ENCODE peak calls at places on chromosomes 5 and 9, in nine cellular contexts. M is aorta, A is adipocyte, X is NCI-H1436, U is substantia nigra, W is lung, H is AG08396, E is mucosa of gallbladder, I is amniotic stem cell. P is an unnamed sample.

GRCh38 chr5:172454355-172455086 is at the start of gene SH3PXD2B:
- DNase-seq in M (peak), A (peak), X (peak), U (peak), W (no peak), H (peak), E (peak), I (no peak), P (peak)

GRCh38 chr5:138402640-138403039 is 36.2 kb upstream of the REEP2 start:
- DNase-seq in M (no peak), A (no peak), X (no peak), U (no peak), W (no peak), H (no peak), E (no peak), I (no peak), P (no peak)

GRCh38 chr5:67291671-67292070 is 95.1 kb upstream of the CD180 start:
- DNase-seq in M (no peak), A (no peak), X (no peak), U (peak), W (no peak), H (no peak), E (no peak), I (no peak), P (no peak)

GRCh38 chr9:14222149-14222835 is 91.6 kb downstream of the NFIB start:
- DNase-seq in M (no peak), A (no peak), X (no peak), U (no peak), W (no peak), H (no peak), E (no peak), I (no peak), P (no peak)

GRCh38 chr5:165497707-165498106 is 1992.3 kb downstream of the MAT2B start:
- DNase-seq in M (no peak), A (peak), X (peak), U (no peak), W (no peak), H (no peak), E (no peak), I (no peak), P (no peak)

GRCh38 chr5:65034029-65034781 is 265.5 kb downstream of the CWC27 start:
- DNase-seq in M (peak), A (no peak), X (no peak), U (no peak), W (no peak), H (no peak), E (no peak), I (no peak), P (no peak)

GRCh38 chr9:111301195-111301594 is 28.8 kb downstream of the OR2K2 start:
- DNase-seq in M (no peak), A (peak), X (no peak), U (no peak), W (no peak), H (peak), E (no peak), I (no peak), P (no peak)

GRCh38 chr5:58002318-58002717 is 457.6 kb downstream of the PLK2 start:
- DNase-seq in M (no peak), A (peak), X (no peak), U (no peak), W (no peak), H (no peak), E (no peak), I (no peak), P (no peak)

GRCh38 chr9:89797255-89797654 is 192.4 kb downstream of the GADD45G start:
- DNase-seq in M (no peak), A (no peak), X (no peak), U (no peak), W (no peak), H (no peak), E (no peak), I (no peak), P (no peak)

GRCh38 chr9:116475201-116475600 is 211.9 kb upstream of the TRIM32 start:
- DNase-seq in M (no peak), A (peak), X (no peak), U (no peak), W (no peak), H (peak), E (no peak), I (no peak), P (no peak)

GRCh38 chr5:94021246-94021645 is 279.8 kb upstream of the POU5F2 start:
- DNase-seq in M (no peak), A (peak), X (no peak), U (no peak), W (no peak), H (peak), E (peak), I (no peak), P (no peak)

GRCh38 chr9:96382175-96382574 is 1.3 kb downstream of the SLC35D2 start:
- DNase-seq in M (no peak), A (peak), X (no peak), U (no peak), W (no peak), H (no peak), E (no peak), I (no peak), P (no peak)

GRCh38 chr9:28648723-28649122 is 1075.4 kb upstream of the C9orf72 start:
- DNase-seq in M (no peak), A (no peak), X (no peak), U (no peak), W (no peak), H (no peak), E (no peak), I (no peak), P (no peak)

GRCh38 chr5:131640043-131640856 is 5.2 kb upstream of the RAPGEF6 start:
- DNase-seq in M (no peak), A (peak), X (no peak), U (no peak), W (no peak), H (no peak), E (no peak), I (no peak), P (no peak)

GRCh38 chr9:80144856-80145255 is 573.1 kb downstream of the TLE4 start:
- DNase-seq in M (no peak), A (no peak), X (no peak), U (no peak), W (no peak), H (no peak), E (no peak), I (no peak), P (no peak)

GRCh38 chr5:141753971-141754713 is 72.1 kb upstream of the ARAP3 start:
- DNase-seq in M (no peak), A (peak), X (no peak), U (no peak), W (no peak), H (peak), E (peak), I (no peak), P (no peak)

GRCh38 chr5:153584131-153584530 is 93.7 kb downstream of the GRIA1 start:
- DNase-seq in M (no peak), A (peak), X (no peak), U (no peak), W (no peak), H (no peak), E (no peak), I (no peak), P (no peak)

GRCh38 chr9:37035472-37036236 is 1.6 kb upstream of the PAX5 start:
- DNase-seq in M (no peak), A (no peak), X (peak), U (no peak), W (no peak), H (no peak), E (no peak), I (no peak), P (no peak)

GRCh38 chr5:128276537-128277216 is 193.1 kb downstream of the SLC12A2 start:
- DNase-seq in M (no peak), A (peak), X (no peak), U (no peak), W (no peak), H (no peak), E (no peak), I (no peak), P (no peak)

GRCh38 chr5:116313366-116313765 is 228.5 kb downstream of the COMMD10 start:
- DNase-seq in M (no peak), A (peak), X (no peak), U (no peak), W (no peak), H (no peak), E (no peak), I (no peak), P (no peak)

GRCh38 chr5:98076501-98076900 is 697.0 kb upstream of the RGMB start:
- DNase-seq in M (no peak), A (no peak), X (no peak), U (no peak), W (no peak), H (no peak), E (no peak), I (no peak), P (no peak)

GRCh38 chr5:176774216-176775171 is 35.9 kb upstream of the UNC5A start:
- DNase-seq in M (no peak), A (no peak), X (no peak), U (no peak), W (no peak), H (no peak), E (no peak), I (no peak), P (no peak)

GRCh38 chr5:128669803-128670202 is 131.8 kb upstream of the FBN2 start:
- DNase-seq in M (no peak), A (no peak), X (no peak), U (no peak), W (no peak), H (no peak), E (no peak), I (no peak), P (no peak)

GRCh38 chr5:14687023-14687665 is 22.6 kb downstream of the OTULIN start:
- DNase-seq in M (peak), A (peak), X (no peak), U (no peak), W (no peak), H (peak), E (no peak), I (no peak), P (no peak)

GRCh38 chr5:157351386-157352089 is 85.6 kb downstream of the CYFIP2 start:
- DNase-seq in M (no peak), A (no peak), X (no peak), U (no peak), W (no peak), H (no peak), E (no peak), I (no peak), P (no peak)

GRCh38 chr9:37667706-37668672 is 17.2 kb downstream of the FRMPD1 start:
- DNase-seq in M (no peak), A (no peak), X (no peak), U (no peak), W (no peak), H (no peak), E (no peak), I (no peak), P (no peak)

GRCh38 chr5:111472579-111472978 is 39.8 kb downstream of the STARD4 start:
- DNase-seq in M (no peak), A (no peak), X (no peak), U (no peak), W (no peak), H (no peak), E (no peak), I (no peak), P (no peak)

GRCh38 chr9:136609838-136610311 is 52.8 kb upstream of the EGFL7 start:
- DNase-seq in M (no peak), A (no peak), X (no peak), U (no peak), W (no peak), H (no peak), E (no peak), I (no peak), P (no peak)

GRCh38 chr5:11863920-11864319 is 40.3 kb downstream of the CTNND2 start:
- DNase-seq in M (no peak), A (no peak), X (no peak), U (no peak), W (no peak), H (no peak), E (peak), I (no peak), P (no peak)

GRCh38 chr5:61824396-61824795 is 481.6 kb upstream of the KIF2A start:
- DNase-seq in M (no peak), A (no peak), X (no peak), U (no peak), W (no peak), H (no peak), E (no peak), I (no peak), P (no peak)

GRCh38 chr9:95587071-95587964 is 70.5 kb upstream of the PTCH1 start:
- DNase-seq in M (no peak), A (no peak), X (no peak), U (no peak), W (no peak), H (no peak), E (no peak), I (no peak), P (no peak)

GRCh38 chr9:95044731-95045508 is 272.6 kb downstream of the FANCC start:
- DNase-seq in M (no peak), A (no peak), X (no peak), U (no peak), W (no peak), H (no peak), E (no peak), I (no peak), P (peak)

GRCh38 chr5:132369471-132370240 is at the start of gene SLC22A5:
- DNase-seq in M (peak), A (peak), X (peak), U (peak), W (peak), H (peak), E (peak), I (no peak), P (peak)

GRCh38 chr9:120655005-120655622 is 59.2 kb downstream of the MEGF9 start:
- DNase-seq in M (no peak), A (peak), X (no peak), U (no peak), W (no peak), H (peak), E (no peak), I (no peak), P (no peak)

GRCh38 chr5:14444161-14444560 is 137.4 kb upstream of the OTULINL start:
- DNase-seq in M (no peak), A (no peak), X (no peak), U (no peak), W (no peak), H (no peak), E (no peak), I (no peak), P (no peak)

GRCh38 chr9:124311283-124311682 is 53.5 kb downstream of the NEK6 start:
- DNase-seq in M (no peak), A (no peak), X (no peak), U (no peak), W (no peak), H (no peak), E (no peak), I (no peak), P (no peak)

GRCh38 chr5:6712136-6712581 is 1.1 kb upstream of the TENT4A start:
- DNase-seq in M (peak), A (peak), X (no peak), U (peak), W (peak), H (peak), E (no peak), I (no peak), P (peak)

GRCh38 chr5:78893959-78894676 is 91.0 kb downstream of the ARSB start:
- DNase-seq in M (no peak), A (no peak), X (no peak), U (no peak), W (no peak), H (no peak), E (no peak), I (no peak), P (no peak)